ENCODE peak calls at places on chromosomes 16 and 17, in seven cellular contexts. D, E, C, K, N, Y and L are unnamed samples.

GRCh38 chr17:40371261-40371929 is 6.9 kb upstream of the GJD3 start:
- DNase-seq in C (no peak), Y (peak), E (no peak), D (no peak), N (no peak), K (no peak), L (no peak)

GRCh38 chr16:2779978-2780898 is 3.2 kb upstream of the ELOB start:
- DNase-seq in C (no peak), E (no peak), Y (no peak), K (no peak), N (no peak), D (no peak), L (no peak)

GRCh38 chr16:8641671-8642070 is 20.2 kb downstream of the METTL22 start:
- DNase-seq in E (no peak), N (no peak), C (no peak), D (no peak), K (no peak), Y (no peak), L (no peak)

GRCh38 chr17:64343833-64344637 is 46.6 kb downstream of the PECAM1 start:
- DNase-seq in D (peak), E (peak), C (peak), K (peak), Y (no peak), N (peak), L (peak)

GRCh38 chr16:85650864-85651811 is 37.6 kb downstream of the GINS2 start:
- DNase-seq in E (no peak), N (no peak), D (no peak), K (peak), C (no peak), Y (no peak), L (no peak)

GRCh38 chr17:70059076-70059475 is 15.9 kb upstream of the KCNJ16 start:
- DNase-seq in N (no peak), Y (no peak), D (no peak), E (no peak), C (no peak), K (no peak), L (no peak)

GRCh38 chr17:39169101-39169500 is 3.1 kb upstream of the ARL5C start:
- DNase-seq in N (no peak), C (no peak), D (no peak), Y (no peak), E (no peak), K (no peak), L (no peak)

GRCh38 chr17:18319604-18320256 is 4.6 kb downstream of the SMCR8 start:
- DNase-seq in Y (no peak), D (peak), C (peak), E (peak), N (peak), K (no peak), L (peak)

GRCh38 chr17:58452738-58453137 is 35.4 kb upstream of the RNF43 start:
- DNase-seq in C (peak), D (no peak), E (no peak), Y (no peak), K (no peak), N (no peak), L (peak)

GRCh38 chr17:52477824-52478614 is 319.5 kb upstream of the CA10 start:
- DNase-seq in C (no peak), D (no peak), K (no peak), Y (no peak), E (no peak), N (no peak), L (no peak)

GRCh38 chr17:6599364-6599763 is 41.1 kb downstream of the KIAA0753 start:
- DNase-seq in D (no peak), N (no peak), E (no peak), Y (no peak), K (no peak), C (no peak), L (no peak)

GRCh38 chr16:19502395-19503131 is 19.3 kb downstream of the GDE1 start:
- DNase-seq in E (peak), N (no peak), K (no peak), Y (no peak), D (peak), C (peak), L (no peak)

GRCh38 chr17:75619506-75620431 is 13.5 kb upstream of the SMIM5 start:
- DNase-seq in Y (no peak), D (peak), N (no peak), C (no peak), E (peak), K (no peak), L (no peak)

GRCh38 chr16:27449434-27450188 is 47.6 kb downstream of the IL21R start:
- DNase-seq in C (no peak), K (peak), E (no peak), N (no peak), Y (no peak), D (no peak), L (no peak)

GRCh38 chr16:83344014-83344413 is 463.8 kb upstream of the HSBP1 start:
- DNase-seq in Y (no peak), C (peak), K (no peak), N (peak), E (peak), D (peak), L (no peak)

GRCh38 chr16:27421961-27422740 is 20.2 kb downstream of the IL21R start:
- DNase-seq in N (no peak), C (no peak), E (no peak), D (no peak), K (no peak), Y (no peak), L (no peak)

GRCh38 chr16:69393898-69394849 is 8.4 kb upstream of the TERF2 start:
- DNase-seq in N (no peak), E (no peak), K (no peak), C (no peak), Y (no peak), D (no peak), L (no peak)

GRCh38 chr16:50747206-50747956 is 5.5 kb downstream of the CYLD start:
- DNase-seq in D (peak), E (peak), Y (no peak), K (no peak), N (no peak), C (no peak), L (no peak)

GRCh38 chr17:7119314-7119713 is 4.7 kb upstream of the ASGR2 start:
- DNase-seq in C (no peak), Y (no peak), K (no peak), E (no peak), D (no peak), N (no peak), L (no peak)

GRCh38 chr17:74369221-74369620 is 1.9 kb downstream of the GPR142 start:
- DNase-seq in D (no peak), Y (no peak), N (no peak), C (no peak), E (no peak), K (no peak), L (no peak)

GRCh38 chr16:53080345-53081031 is 25.7 kb downstream of the CHD9 start:
- DNase-seq in N (no peak), D (peak), C (peak), K (no peak), Y (no peak), E (peak), L (no peak)

GRCh38 chr17:45660474-45660873 is 123.6 kb upstream of the CRHR1 start:
- DNase-seq in D (peak), Y (no peak), C (no peak), E (no peak), N (no peak), K (no peak), L (no peak)

GRCh38 chr16:9401173-9401572 is 309.7 kb downstream of the HAPSTR1 start:
- DNase-seq in Y (no peak), K (no peak), D (no peak), E (no peak), N (no peak), C (no peak), L (no peak)

GRCh38 chr17:17028059-17028877 is 14.0 kb upstream of the MPRIP start:
- DNase-seq in N (no peak), D (peak), Y (no peak), K (peak), E (peak), C (peak), L (peak)

GRCh38 chr16:2671741-2672140 is 10.6 kb upstream of the KCTD5 start:
- DNase-seq in D (no peak), E (no peak), C (no peak), K (no peak), Y (no peak), N (no peak), L (no peak)

GRCh38 chr17:14058051-14058450 is 11.3 kb upstream of the COX10 start:
- DNase-seq in N (peak), D (peak), K (no peak), Y (no peak), C (no peak), E (peak), L (no peak)

GRCh38 chr16:54398986-54399385 is 112.4 kb upstream of the IRX3 start:
- DNase-seq in K (no peak), Y (no peak), N (no peak), E (no peak), C (no peak), D (no peak), L (no peak)

GRCh38 chr16:49776085-49776501 is 79.8 kb downstream of the ZNF423 start:
- DNase-seq in N (no peak), Y (no peak), K (no peak), C (peak), E (no peak), D (peak), L (no peak)

GRCh38 chr17:74558882-74559519 is 8.3 kb downstream of the CD300H start:
- DNase-seq in E (no peak), K (no peak), D (no peak), C (no peak), N (no peak), Y (no peak), L (no peak)

GRCh38 chr17:607341-608060 is 107.1 kb downstream of the VPS53 start:
- DNase-seq in N (no peak), Y (no peak), D (no peak), E (no peak), C (no peak), K (no peak), L (no peak)
- H3K4me3 ChIP-seq in N (no peak), Y (no peak), D (no peak), E (no peak), C (no peak), K (no peak), L (no peak)

GRCh38 chr17:28714281-28714680 is 2.6 kb upstream of the PROCA1 start:
- DNase-seq in D (no peak), Y (no peak), K (peak), E (no peak), N (no peak), C (no peak), L (no peak)

GRCh38 chr17:28710948-28711722 is 553 bp downstream of the PROCA1 start:
- DNase-seq in C (peak), Y (no peak), D (peak), K (peak), N (no peak), E (peak), L (peak)

GRCh38 chr17:28711723-28712036 is at the start of gene PROCA1:
- DNase-seq in N (no peak), D (no peak), K (no peak), C (no peak), Y (no peak), E (no peak), L (no peak)

GRCh38 chr17:28712037-28712704 is 483 bp upstream of the PROCA1 start:
- DNase-seq in Y (no peak), E (no peak), N (no peak), K (peak), D (no peak), C (no peak), L (no peak)

DNA sequence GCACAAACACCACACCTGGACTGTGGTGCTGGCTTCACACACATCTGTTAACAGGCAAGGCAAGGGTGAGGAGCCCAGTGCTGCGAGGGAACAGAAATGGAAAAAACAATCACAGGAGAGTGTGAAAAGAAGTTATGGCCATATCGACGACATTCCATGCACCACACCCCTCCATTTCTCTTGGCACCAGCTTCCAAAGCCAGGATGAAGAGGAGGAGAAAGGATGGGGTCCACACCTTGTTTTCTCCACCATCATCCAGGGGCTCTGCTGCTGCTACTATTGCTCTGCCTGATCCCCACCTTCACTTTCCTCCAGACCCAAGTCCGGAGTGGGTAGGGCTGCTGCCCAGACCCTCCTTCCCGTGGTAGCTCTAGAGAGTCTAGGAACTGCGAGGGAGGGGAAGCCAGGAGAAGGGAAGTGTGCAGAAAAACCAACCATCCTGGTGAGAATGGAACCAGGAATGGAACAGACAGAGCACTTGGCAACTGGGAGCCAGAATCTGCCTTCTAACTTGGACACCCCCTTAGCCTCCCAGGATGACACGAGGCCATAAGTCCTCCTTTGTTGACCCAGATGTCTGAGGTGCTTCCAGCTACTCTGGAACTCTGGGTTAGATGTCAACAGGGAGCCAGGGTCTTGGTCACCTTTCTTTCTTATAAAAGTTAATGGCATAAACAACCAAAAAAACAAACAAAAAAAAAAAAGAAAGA is 1.2 kb upstream of the PROCA1 start:
- DNase-seq in C (no peak), K (peak), D (no peak), E (no peak), Y (no peak), N (no peak), L (no peak)
- TF ChIP-seq CTCF in C (no peak), K (no peak), D (no peak), E (no peak), Y (no peak), N (no peak), L (no peak)

GRCh38 chr17:76734080-76734840 is 2.9 kb downstream of the SRSF2 start:
- DNase-seq in K (no peak), Y (no peak), N (no peak), C (no peak), E (peak), D (peak), L (no peak)

GRCh38 chr17:76735586-76736348 is 1.4 kb downstream of the SRSF2 start:
- DNase-seq in D (no peak), K (no peak), C (no peak), Y (no peak), N (no peak), E (no peak), L (no peak)

GRCh38 chr17:76736349-76737081 is 616 bp downstream of the SRSF2 start:
- DNase-seq in N (no peak), D (peak), E (peak), C (peak), K (peak), Y (no peak), L (no peak)

GRCh38 chr17:76733618-76733957 is 3.5 kb downstream of the SRSF2 start:
- DNase-seq in N (no peak), Y (no peak), E (no peak), C (no peak), D (no peak), K (no peak), L (no peak)

DNA sequence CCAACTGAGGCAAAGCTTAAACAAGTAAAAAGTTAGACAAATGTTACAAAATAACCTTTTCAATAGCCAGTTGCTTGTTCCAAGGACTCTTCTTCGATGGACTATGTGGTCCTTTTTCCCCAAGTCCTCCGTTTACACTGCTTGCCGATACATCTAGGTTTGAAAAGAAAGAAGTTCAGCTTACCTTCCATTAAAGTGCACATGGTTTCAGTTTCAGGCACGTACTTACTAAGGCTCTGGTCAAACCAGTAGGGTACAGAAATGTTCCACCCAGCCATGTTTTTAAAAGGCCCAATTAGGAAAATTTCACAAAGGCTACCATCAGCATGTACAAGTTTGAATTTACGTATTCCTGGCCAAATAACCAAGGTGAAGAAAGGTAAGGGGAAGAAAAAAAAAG is 2.1 kb downstream of the SRSF2 start:
- DNase-seq in D (peak), E (peak), Y (no peak), C (no peak), N (no peak), K (no peak), L (no peak)
- H3K4me3 ChIP-seq in D (peak), E (peak), Y (peak), C (peak), N (peak), K (no peak), L (peak)

DNA sequence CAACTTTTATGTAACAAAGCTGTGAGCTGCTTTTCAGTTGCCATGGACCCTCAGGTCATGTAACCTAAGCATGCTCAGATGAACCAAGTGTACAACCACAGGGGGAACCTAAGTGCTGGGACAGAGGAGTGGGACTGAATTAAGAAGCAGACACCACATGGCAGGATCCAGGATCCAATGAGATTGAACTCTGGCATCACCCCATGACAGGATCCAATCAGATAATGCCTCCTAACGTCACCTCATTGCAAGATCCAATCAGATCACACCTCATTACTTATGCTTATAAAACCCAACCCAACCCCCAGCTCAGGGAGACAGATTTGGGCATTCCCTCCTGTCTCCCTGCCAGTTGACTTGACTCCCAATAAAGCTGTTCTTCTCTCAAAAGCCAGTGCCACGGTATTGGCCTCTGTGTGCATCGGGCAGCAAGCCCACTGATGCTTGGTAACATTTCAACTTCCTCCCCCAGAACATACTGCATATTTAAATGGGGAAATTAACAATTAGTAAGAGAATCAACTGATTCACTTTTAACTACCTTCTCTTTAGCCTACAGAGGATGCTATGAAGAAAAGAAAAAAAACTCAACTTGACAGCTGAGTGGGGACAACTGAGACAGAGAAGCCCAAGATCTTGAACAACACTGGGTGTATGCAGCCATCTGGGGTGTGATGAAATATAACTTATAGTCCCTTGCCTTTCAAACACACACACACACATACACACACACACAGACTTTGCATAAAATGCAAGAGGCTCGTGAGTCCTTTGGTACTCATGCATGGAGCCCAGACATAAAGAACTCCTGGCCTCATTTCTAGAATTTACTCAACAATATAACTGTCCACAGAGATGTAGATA is 148.4 kb downstream of the SLC39A11 start:
- DNase-seq in Y (no peak), D (no peak), N (no peak), K (no peak), C (no peak), E (no peak), L (no peak)
- TF ChIP-seq CTCF in Y (no peak), D (no peak), N (no peak), K (no peak), C (no peak), E (no peak), L (no peak)

GRCh38 chr17:82106697-82107305 is 8.8 kb upstream of the FASN start:
- DNase-seq in N (no peak), C (no peak), E (no peak), K (peak), D (no peak), Y (no peak), L (no peak)
- H3K4me3 ChIP-seq in N (no peak), C (no peak), E (no peak), K (no peak), D (no peak), Y (peak), L (no peak)

DNA sequence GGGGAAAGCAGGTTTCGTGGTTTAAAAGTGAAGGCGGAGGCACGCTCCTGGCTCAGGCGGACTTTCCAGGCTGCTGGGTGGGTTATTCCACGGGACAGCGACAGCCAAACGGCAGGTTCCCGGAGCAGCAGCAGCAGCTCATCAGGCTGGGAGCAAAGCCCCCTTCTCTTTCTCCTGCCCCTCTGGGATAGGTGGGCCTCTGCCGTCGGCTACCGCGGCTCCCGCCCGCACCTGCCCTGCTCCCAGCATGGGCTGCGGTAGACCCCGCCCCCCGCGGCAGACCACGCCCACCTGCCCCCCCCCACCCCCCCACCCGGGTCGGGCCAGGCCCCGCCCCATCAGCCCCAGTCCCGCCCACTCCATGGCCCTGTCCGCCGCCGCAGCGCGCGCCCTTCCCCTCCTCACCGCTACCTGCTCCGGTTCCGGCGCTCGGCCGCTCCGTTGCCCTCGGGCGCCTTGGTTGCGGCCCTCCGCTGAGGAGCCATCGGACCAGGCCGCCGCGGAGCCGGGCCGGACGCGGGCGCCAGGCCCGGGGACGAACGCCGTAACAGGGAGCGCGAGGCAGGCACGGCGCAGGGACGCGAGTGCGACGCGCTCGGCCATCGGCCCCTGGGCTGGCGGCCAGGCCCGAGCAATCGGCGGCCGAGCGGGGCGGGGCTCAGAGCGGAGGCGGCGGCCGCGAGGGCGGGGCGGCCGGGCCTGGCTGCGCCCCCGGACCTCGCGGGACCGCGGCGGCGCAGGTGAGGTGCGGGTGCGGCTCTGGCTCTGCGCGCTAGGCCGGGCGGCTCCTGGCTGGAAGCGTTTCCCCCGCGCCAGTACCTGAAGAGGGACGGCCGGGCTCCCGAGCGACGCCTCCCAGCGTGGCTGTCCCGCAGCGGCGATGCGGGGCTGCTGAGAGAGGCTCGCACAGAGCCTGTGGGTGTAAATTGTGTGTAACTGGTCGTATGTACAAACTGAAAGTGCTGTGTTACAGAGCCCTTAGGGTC is at the start of the genes HEXD and OGFOD3:
- DNase-seq in Y (no peak), C (peak), E (peak), D (peak), K (peak), N (no peak), L (no peak)
- TF ChIP-seq CTCF in Y (no peak), C (no peak), E (no peak), D (no peak), K (no peak), N (no peak), L (no peak)

GRCh38 chr17:82315703-82316358 is 1.6 kb downstream of the CD7 start:
- DNase-seq in N (no peak), Y (no peak), K (no peak), E (no peak), D (no peak), C (no peak), L (no peak)
- H3K4me3 ChIP-seq in N (no peak), Y (peak), K (no peak), E (no peak), D (no peak), C (no peak), L (no peak)

GRCh38 chr16:73176577-73177013 is 128.7 kb upstream of the ZFHX3 start:
- DNase-seq in N (peak), C (peak), E (peak), Y (no peak), D (peak), K (no peak), L (peak)
- TF ChIP-seq CTCF in N (peak), C (peak), E (peak), Y (no peak), D (peak), K (peak), L (peak)

GRCh38 chr17:62653831-62654829 is 26.7 kb downstream of the MRC2 start:
- DNase-seq in E (peak), C (no peak), Y (no peak), K (peak), D (peak), N (no peak), L (no peak)
- H3K4me3 ChIP-seq in E (peak), C (no peak), Y (peak), K (no peak), D (no peak), N (no peak), L (no peak)